ENCODE peak calls at places on chromosomes 3 and 15, in six cellular contexts. A is esophagus muscularis mucosa, W is heart left ventricle, Y is ovary, F is uterus, Q is spleen. S is an unnamed sample.
A peak's percentile ranks its signal among the peaks of the same experiment; 100 is the strongest.

GRCh38 chr15:36284911-36285310 is 294.5 kb upstream of the CDIN1 start:
- DNase-seq in W (no peak), A (no peak), F (no peak), Y (no peak), Q (no peak), S (no peak)

GRCh38 chr15:92617197-92618037 is 38.2 kb downstream of the FAM174B start:
- DNase-seq in W (peak; percentile 56), Y (peak; percentile 84), A (no peak), F (peak; percentile 90), Q (no peak), S (peak; percentile 86)

GRCh38 chr3:104460477-104461406 is 906.0 kb upstream of the ALCAM start:
- DNase-seq in A (no peak), Q (no peak), Y (no peak), F (no peak), W (no peak), S (no peak)

GRCh38 chr3:48502728-48503168 is 1.2 kb downstream of the SHISA5 start:
- DNase-seq in Q (no peak), W (peak; percentile 40), F (peak; percentile 57), Y (peak; percentile 65), A (no peak), S (no peak)

GRCh38 chr15:96695426-96695825 is 364.9 kb downstream of the NR2F2 start:
- DNase-seq in A (no peak), Q (no peak), Y (no peak), F (no peak), W (no peak), S (no peak)

GRCh38 chr3:57145852-57146251 is 19.3 kb downstream of the IL17RD start:
- DNase-seq in F (no peak), A (no peak), Y (no peak), W (no peak), Q (no peak), S (peak; percentile 54)

GRCh38 chr15:70492240-70493177 is 270.8 kb downstream of the UACA start:
- DNase-seq in F (no peak), Q (peak; percentile 94), Y (no peak), A (no peak), W (peak; percentile 57), S (peak; percentile 83)

GRCh38 chr3:52144034-52144795 is 10.0 kb downstream of the POC1A start:
- DNase-seq in A (peak; percentile 96), F (peak; percentile 81), Y (peak; percentile 89), Q (peak; percentile 94), W (peak; percentile 86), S (peak; percentile 93)

GRCh38 chr3:46833346-46834300 is 29.6 kb downstream of the MYL3 start:
- DNase-seq in Q (peak; percentile 58), F (no peak), A (peak; percentile 85), W (no peak), Y (no peak), S (no peak)

GRCh38 chr3:107899996-107900651 is 190.7 kb downstream of the CD47 start:
- DNase-seq in Y (no peak), F (no peak), A (no peak), W (no peak), Q (no peak), S (no peak)

GRCh38 chr3:31377045-31377642 is 155.6 kb upstream of the STT3B start:
- DNase-seq in Y (no peak), W (no peak), F (no peak), A (no peak), Q (no peak), S (no peak)

GRCh38 chr15:65328506-65329297 is 24.2 kb downstream of the RNU5B-1 start:
- DNase-seq in A (no peak), F (no peak), Q (peak; percentile 59), Y (no peak), W (no peak), S (peak; percentile 73)

GRCh38 chr3:126768903-126769302 is 64.9 kb downstream of the CHCHD6 start:
- DNase-seq in W (no peak), Y (no peak), Q (no peak), A (no peak), F (no peak), S (no peak)

GRCh38 chr3:32569540-32570425 is 875 bp downstream of the DYNC1LI1 start:
- DNase-seq in Y (peak; percentile 61), A (peak; percentile 92), W (peak; percentile 58), Q (peak; percentile 93), F (peak; percentile 55), S (peak; percentile 95)

GRCh38 chr3:124854027-124854426 is 33.1 kb downstream of the ITGB5 start:
- DNase-seq in F (no peak), Q (no peak), A (no peak), Y (no peak), W (no peak), S (no peak)

GRCh38 chr3:61966200-61966599 is 404.8 kb downstream of the PTPRG start:
- DNase-seq in W (no peak), F (no peak), Q (no peak), A (no peak), Y (no peak), S (no peak)

GRCh38 chr3:10417849-10418248 is 87.5 kb downstream of the ATP2B2 start:
- DNase-seq in A (no peak), Y (no peak), W (no peak), F (no peak), Q (no peak), S (no peak)

GRCh38 chr3:149784064-149784704 is 8.2 kb downstream of the ANKUB1 start:
- DNase-seq in F (no peak), Y (no peak), A (no peak), Q (no peak), W (no peak), S (no peak)

GRCh38 chr3:190225186-190225692 is 97.0 kb downstream of the CLDN1 start:
- DNase-seq in Q (no peak), A (no peak), W (no peak), F (no peak), Y (no peak), S (no peak)

GRCh38 chr3:11155341-11156025 is 1.2 kb downstream of the HRH1 start:
- DNase-seq in Q (no peak), W (peak; percentile 59), A (no peak), Y (peak; percentile 81), F (peak; percentile 80), S (peak; percentile 64)

GRCh38 chr3:72661115-72661457 is 187.2 kb downstream of the SHQ1 start:
- DNase-seq in F (peak; percentile 69), Y (no peak), Q (no peak), A (no peak), W (peak; percentile 76), S (peak; percentile 75)

GRCh38 chr3:106560451-106560966 is 691.7 kb upstream of the CBLB start:
- DNase-seq in W (no peak), A (no peak), F (no peak), Y (no peak), Q (no peak), S (no peak)

GRCh38 chr3:12918231-12918630 is 76.9 kb upstream of the RPL32 start:
- DNase-seq in F (no peak), W (no peak), A (no peak), Q (no peak), Y (no peak), S (no peak)

GRCh38 chr3:12919205-12919604 is 77.8 kb upstream of the RPL32 start:
- DNase-seq in A (no peak), Q (no peak), W (no peak), F (no peak), Y (no peak), S (no peak)

GRCh38 chr3:12914075-12914474 is 72.7 kb upstream of the RPL32 start:
- DNase-seq in A (no peak), Y (no peak), Q (no peak), W (no peak), F (no peak), S (no peak)

GRCh38 chr3:12911881-12912415 is 70.6 kb upstream of the RPL32 start:
- DNase-seq in W (no peak), A (no peak), Q (no peak), F (no peak), Y (no peak), S (no peak)

GRCh38 chr3:12916159-12916558 is 74.8 kb upstream of the RPL32 start:
- DNase-seq in Q (peak; percentile 88), F (no peak), Y (no peak), W (no peak), A (no peak), S (no peak)
- TF ChIP-seq POLR2A in Q (no peak), F (no peak), Y (no peak), W (no peak), A (no peak), S (no peak)

GRCh38 chr15:63071288-63071909 is 28.9 kb downstream of the TPM1 start:
- DNase-seq in F (no peak), A (no peak), Q (no peak), Y (no peak), W (no peak), S (no peak)
- TF ChIP-seq POLR2A in F (no peak), A (no peak), Q (no peak), Y (no peak), W (no peak), S (no peak)

DNA sequence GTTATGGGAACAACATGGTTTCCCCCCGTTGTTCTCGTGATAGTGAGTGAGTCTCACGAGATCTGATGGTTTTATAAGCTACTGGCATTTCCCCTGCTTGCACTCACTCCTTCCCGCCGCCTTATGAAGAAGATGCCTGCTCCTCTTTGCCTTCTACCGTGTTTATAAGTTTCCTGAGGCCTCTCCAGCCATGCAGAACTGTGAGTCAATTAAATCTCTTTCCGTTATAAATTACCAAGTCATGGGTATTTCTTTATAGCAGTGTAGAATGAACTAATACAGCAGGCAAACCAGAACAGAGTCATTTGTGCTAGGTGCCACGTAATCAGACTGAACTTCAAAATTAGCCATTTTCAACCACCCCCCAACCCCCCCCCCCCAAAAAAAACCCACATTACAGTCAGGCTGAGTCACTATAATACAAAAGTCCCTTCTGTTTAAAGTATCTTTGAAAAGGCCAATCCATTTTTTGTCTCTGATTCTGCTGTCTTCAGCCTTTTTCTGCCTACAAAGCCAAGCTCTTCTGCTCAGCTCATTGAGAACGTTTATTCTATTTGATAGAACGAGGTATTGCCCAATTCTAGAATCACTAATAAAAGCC is 4.1 kb downstream of the OR4F6 start:
- DNase-seq in Y (no peak), W (no peak), F (no peak), A (no peak), Q (no peak), S (no peak)
- TF ChIP-seq POLR2A in Y (no peak), W (no peak), F (no peak), A (no peak), Q (no peak), S (no peak)

DNA sequence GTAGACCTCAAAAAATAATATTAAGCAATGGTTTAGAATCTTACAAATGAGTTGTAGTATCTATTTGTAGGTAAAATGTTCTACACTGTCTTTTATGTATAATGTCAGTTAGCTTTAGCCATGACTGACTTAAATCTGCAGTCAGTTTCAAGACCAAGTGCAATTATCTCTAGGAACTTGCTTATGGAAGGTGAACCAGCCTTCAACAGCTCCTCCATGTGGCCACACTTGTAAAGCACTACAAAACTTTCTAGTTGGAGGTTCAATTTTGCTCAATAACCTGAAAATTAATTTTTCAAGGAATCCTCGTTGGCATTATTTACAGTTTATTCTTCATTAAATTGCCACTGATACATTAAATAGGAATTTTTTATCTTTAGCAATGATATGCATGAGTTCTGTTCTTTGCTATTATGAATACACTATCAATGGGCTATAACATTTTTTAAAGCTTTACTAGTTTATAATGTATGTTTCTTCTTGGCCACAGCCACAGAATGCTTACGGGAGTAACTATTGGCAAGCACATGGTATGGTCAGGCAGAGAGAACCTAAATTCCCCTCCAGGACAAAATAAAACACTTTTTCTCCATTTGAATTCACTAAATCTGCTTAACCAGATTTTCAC is 315.3 kb upstream of the UBE2E2 start:
- DNase-seq in A (no peak), F (no peak), Y (no peak), W (no peak), Q (no peak), S (no peak)
- TF ChIP-seq POLR2A in A (no peak), F (no peak), Y (no peak), W (no peak), Q (no peak), S (no peak)